ENCODE peak calls at places on chromosomes 6 and 20, in six cellular contexts. N is ascending aorta, Q is fibroblast of mammary gland, O is NT2/D1, A is GM06990, D is mesendoderm. R is an unnamed sample.

GRCh38 chr6:15304337-15305078 is 58.6 kb downstream of the JARID2 start:
- DNase-seq in N (no peak), Q (no peak), O (no peak), A (no peak), D (no peak), R (no peak)

GRCh38 chr6:131638013-131638412 is 911 bp downstream of the ENPP3 start:
- DNase-seq in N (no peak), Q (no peak), O (no peak), A (no peak), D (no peak), R (no peak)

GRCh38 chr6:5813625-5814027 is 193.1 kb downstream of the NRN1 start:
- DNase-seq in N (no peak), Q (no peak), O (no peak), A (no peak), D (no peak), R (no peak)

GRCh38 chr6:124203106-124203811 is 399.6 kb downstream of the NKAIN2 start:
- DNase-seq in N (no peak), Q (peak), O (no peak), A (no peak), D (no peak), R (no peak)

GRCh38 chr6:38169826-38170526 is 350.4 kb downstream of the ZFAND3 start:
- DNase-seq in N (no peak), Q (no peak), O (no peak), A (no peak), D (peak), R (no peak)

GRCh38 chr6:11609324-11610071 is 71.9 kb downstream of the TMEM170B start:
- DNase-seq in N (peak), Q (peak), O (no peak), A (no peak), D (peak), R (peak)

GRCh38 chr6:39886871-39887270 is 47.4 kb downstream of the MOCS1 start:
- DNase-seq in N (no peak), Q (no peak), O (no peak), A (no peak), D (no peak), R (no peak)

GRCh38 chr6:36353411-36353915 is 16.8 kb upstream of the BNIP5 start:
- DNase-seq in N (no peak), Q (peak), O (no peak), A (no peak), D (no peak), R (no peak)

GRCh38 chr20:521860-522259 is 21.7 kb downstream of the CSNK2A1 start:
- DNase-seq in N (no peak), Q (no peak), O (no peak), A (no peak), D (no peak), R (no peak)

GRCh38 chr6:1787894-1788293 is 178.2 kb downstream of the FOXC1 start:
- DNase-seq in N (peak), Q (peak), O (no peak), A (no peak), D (no peak), R (peak)

GRCh38 chr6:32108094-32108627 is 977 bp downstream of the TNXB start:
- DNase-seq in N (peak), Q (peak), O (no peak), A (no peak), D (no peak), R (no peak)

GRCh38 chr6:151341481-151342195 is 49.7 kb downstream of the ZBTB2 start:
- DNase-seq in N (no peak), Q (no peak), O (no peak), A (no peak), D (no peak), R (no peak)

GRCh38 chr20:8518878-8519277 is 386.8 kb downstream of the PLCB1 start:
- DNase-seq in N (no peak), Q (no peak), O (no peak), A (no peak), D (peak), R (no peak)

GRCh38 chr6:89146748-89147715 is 1.2 kb downstream of the PM20D2 start:
- DNase-seq in N (no peak), Q (peak), O (no peak), A (no peak), D (peak), R (peak)

GRCh38 chr6:5151955-5152401 is 66.8 kb downstream of the PPP1R3G start:
- DNase-seq in N (no peak), Q (peak), O (no peak), A (no peak), D (no peak), R (no peak)

GRCh38 chr20:14142964-14143627 is 147.8 kb downstream of the MACROD2 start:
- DNase-seq in N (no peak), Q (peak), O (no peak), A (no peak), D (peak), R (peak)

GRCh38 chr6:53718597-53719460 is 53.3 kb upstream of the KLHL31 start:
- DNase-seq in N (peak), Q (peak), O (peak), A (peak), D (peak), R (no peak)

GRCh38 chr20:57773059-57773815 is 63.4 kb upstream of the PMEPA1 start:
- DNase-seq in N (peak), Q (no peak), O (no peak), A (no peak), D (no peak), R (no peak)

GRCh38 chr6:89559487-89559886 is 79.1 kb downstream of the LYRM2 start:
- DNase-seq in N (no peak), Q (no peak), O (no peak), A (no peak), D (no peak), R (no peak)

GRCh38 chr6:130473886-130474285 is 108.1 kb downstream of the TMEM200A start:
- DNase-seq in N (no peak), Q (peak), O (no peak), A (no peak), D (no peak), R (no peak)

GRCh38 chr6:14975124-14975815 is 270.6 kb upstream of the JARID2 start:
- DNase-seq in N (no peak), Q (peak), O (no peak), A (no peak), D (no peak), R (no peak)

GRCh38 chr6:129112591-129112990 is 229.7 kb downstream of the LAMA2 start:
- DNase-seq in N (no peak), Q (no peak), O (no peak), A (no peak), D (no peak), R (no peak)

GRCh38 chr6:21444861-21445260 is 148.7 kb upstream of the SOX4 start:
- DNase-seq in N (no peak), Q (no peak), O (no peak), A (no peak), D (no peak), R (no peak)

GRCh38 chr20:19381947-19382346 is 169.5 kb downstream of the SLC24A3 start:
- DNase-seq in N (no peak), Q (no peak), O (no peak), A (no peak), D (peak), R (no peak)

GRCh38 chr6:79257381-79258205 is 23.1 kb upstream of the HMGN3 start:
- DNase-seq in N (no peak), Q (peak), O (no peak), A (no peak), D (no peak), R (no peak)

GRCh38 chr6:89239338-89239737 is 22.2 kb upstream of the GABRR1 start:
- DNase-seq in N (no peak), Q (peak), O (no peak), A (no peak), D (peak), R (no peak)

GRCh38 chr6:158516098-158516497 is 43.8 kb upstream of the TMEM181 start:
- DNase-seq in N (no peak), Q (no peak), O (no peak), A (no peak), D (no peak), R (no peak)

GRCh38 chr20:45611054-45611453 is 18.5 kb upstream of the WFDC10A start:
- DNase-seq in N (no peak), Q (peak), O (no peak), A (no peak), D (no peak), R (no peak)

GRCh38 chr20:62643521-62644043 is 1.3 kb downstream of the SLCO4A1 start:
- DNase-seq in N (no peak), Q (peak), O (no peak), A (no peak), D (no peak), R (no peak)

GRCh38 chr6:84193140-84193708 is 34.2 kb downstream of the CEP162 start:
- DNase-seq in N (no peak), Q (peak), O (no peak), A (no peak), D (no peak), R (no peak)

GRCh38 chr6:33078442-33078841 is 2.7 kb downstream of the HLA-DPB1 start:
- DNase-seq in N (no peak), Q (no peak), O (no peak), A (no peak), D (no peak), R (no peak)

GRCh38 chr6:39102024-39102820 is 12.8 kb downstream of the SAYSD1 start:
- DNase-seq in N (no peak), Q (peak), O (no peak), A (peak), D (peak), R (no peak)

GRCh38 chr6:70380259-70380658 is 33.0 kb upstream of the FAM135A start:
- DNase-seq in N (no peak), Q (no peak), O (no peak), A (peak), D (no peak), R (no peak)

GRCh38 chr6:1227600-1227934 is 84.3 kb upstream of the FOXQ1 start:
- DNase-seq in N (no peak), Q (no peak), O (no peak), A (no peak), D (no peak), R (no peak)

GRCh38 chr6:109082178-109082577 is 12.5 kb downstream of the SESN1 start:
- DNase-seq in N (no peak), Q (peak), O (no peak), A (no peak), D (peak), R (no peak)

GRCh38 chr6:109081026-109081425 is 13.6 kb downstream of the SESN1 start:
- DNase-seq in N (no peak), Q (no peak), O (no peak), A (no peak), D (no peak), R (no peak)

GRCh38 chr6:109081516-109081915 is 13.1 kb downstream of the SESN1 start:
- DNase-seq in N (no peak), Q (no peak), O (no peak), A (no peak), D (no peak), R (no peak)

GRCh38 chr6:109079981-109080380 is 14.7 kb downstream of the SESN1 start:
- DNase-seq in N (peak), Q (no peak), O (no peak), A (no peak), D (no peak), R (no peak)

GRCh38 chr6:109083657-109084056 is 11.0 kb downstream of the SESN1 start:
- DNase-seq in N (no peak), Q (no peak), O (no peak), A (no peak), D (no peak), R (no peak)
- H3K4me3 ChIP-seq in N (no peak), Q (no peak), O (no peak), A (no peak), D (no peak), R (no peak)

DNA sequence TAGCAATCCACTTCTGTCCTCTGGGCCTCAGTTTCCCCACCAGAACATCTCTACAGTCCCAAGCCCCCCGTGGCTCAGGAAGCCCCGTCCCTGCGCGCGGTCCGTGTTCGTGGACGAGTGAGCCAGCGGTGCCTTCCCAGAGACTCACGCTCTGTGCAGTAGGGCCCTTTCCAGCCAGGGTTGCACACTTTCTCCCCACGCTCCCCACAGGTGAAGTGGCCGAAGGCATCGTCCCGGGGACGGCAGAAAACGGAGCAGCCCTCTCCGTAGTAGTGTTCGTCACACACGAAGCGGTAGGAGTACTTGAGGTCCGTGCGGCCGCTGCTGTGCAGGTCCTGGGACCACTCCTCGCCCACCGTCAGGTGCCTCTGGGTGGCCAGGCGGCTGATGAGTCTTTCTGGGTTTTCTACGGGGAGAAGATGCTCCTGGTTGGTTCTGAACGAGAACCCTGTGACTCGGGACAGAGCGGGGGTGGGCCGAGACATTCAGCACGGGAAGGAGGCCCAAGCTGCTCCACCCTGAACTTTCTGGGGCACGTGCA is 2.7 kb downstream of the DLL1 start:
- DNase-seq in N (peak), Q (no peak), O (no peak), A (no peak), D (no peak), R (no peak)
- H3K4me3 ChIP-seq in N (no peak), Q (no peak), O (no peak), A (no peak), D (no peak), R (no peak)

DNA sequence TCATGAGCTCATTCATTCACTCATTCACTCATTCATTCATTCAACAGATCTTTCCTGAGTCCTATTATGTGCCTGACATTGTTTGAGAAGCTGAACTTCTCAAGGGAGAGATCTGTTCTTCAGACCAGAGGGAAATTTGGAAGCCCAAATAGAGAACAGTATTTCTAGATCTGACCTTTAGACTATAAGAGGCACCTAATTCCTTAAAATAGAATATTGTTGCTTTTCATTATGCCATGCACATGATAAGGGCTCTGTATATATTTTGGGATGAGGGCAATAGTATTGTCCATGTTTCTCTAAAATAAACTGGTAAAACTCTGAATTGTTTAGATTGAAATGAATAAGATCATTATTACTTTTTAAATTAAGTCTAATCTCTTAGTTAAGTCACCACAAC is 18.6 kb upstream of the DSP start:
- DNase-seq in N (no peak), Q (no peak), O (no peak), A (no peak), D (no peak), R (no peak)
- H3K4me3 ChIP-seq in N (no peak), Q (no peak), O (no peak), A (no peak), D (no peak), R (no peak)

GRCh38 chr20:37954205-37954604 is 51.3 kb downstream of the VSTM2L start:
- DNase-seq in N (no peak), Q (no peak), O (no peak), A (no peak), D (no peak), R (no peak)
- H3K4me3 ChIP-seq in N (no peak), Q (no peak), O (no peak), A (no peak), D (no peak), R (no peak)

GRCh38 chr20:51452734-51453133 is 89.8 kb downstream of the NFATC2 start:
- DNase-seq in N (no peak), Q (no peak), O (no peak), A (no peak), D (no peak), R (no peak)
- H3K4me3 ChIP-seq in N (no peak), Q (no peak), O (no peak), A (no peak), D (no peak), R (no peak)

GRCh38 chr6:157239148-157239547 is 84.2 kb downstream of the TMEM242 start:
- DNase-seq in N (no peak), Q (no peak), O (no peak), A (no peak), D (no peak), R (no peak)

GRCh38 chr6:157241411-157241979 is 81.8 kb downstream of the TMEM242 start:
- DNase-seq in N (no peak), Q (no peak), O (no peak), A (no peak), D (no peak), R (no peak)

GRCh38 chr6:157240960-157241311 is 82.4 kb downstream of the TMEM242 start:
- DNase-seq in N (no peak), Q (no peak), O (no peak), A (no peak), D (no peak), R (no peak)

GRCh38 chr6:157239671-157240058 is 83.7 kb downstream of the TMEM242 start:
- DNase-seq in N (no peak), Q (no peak), O (no peak), A (no peak), D (no peak), R (no peak)

DNA sequence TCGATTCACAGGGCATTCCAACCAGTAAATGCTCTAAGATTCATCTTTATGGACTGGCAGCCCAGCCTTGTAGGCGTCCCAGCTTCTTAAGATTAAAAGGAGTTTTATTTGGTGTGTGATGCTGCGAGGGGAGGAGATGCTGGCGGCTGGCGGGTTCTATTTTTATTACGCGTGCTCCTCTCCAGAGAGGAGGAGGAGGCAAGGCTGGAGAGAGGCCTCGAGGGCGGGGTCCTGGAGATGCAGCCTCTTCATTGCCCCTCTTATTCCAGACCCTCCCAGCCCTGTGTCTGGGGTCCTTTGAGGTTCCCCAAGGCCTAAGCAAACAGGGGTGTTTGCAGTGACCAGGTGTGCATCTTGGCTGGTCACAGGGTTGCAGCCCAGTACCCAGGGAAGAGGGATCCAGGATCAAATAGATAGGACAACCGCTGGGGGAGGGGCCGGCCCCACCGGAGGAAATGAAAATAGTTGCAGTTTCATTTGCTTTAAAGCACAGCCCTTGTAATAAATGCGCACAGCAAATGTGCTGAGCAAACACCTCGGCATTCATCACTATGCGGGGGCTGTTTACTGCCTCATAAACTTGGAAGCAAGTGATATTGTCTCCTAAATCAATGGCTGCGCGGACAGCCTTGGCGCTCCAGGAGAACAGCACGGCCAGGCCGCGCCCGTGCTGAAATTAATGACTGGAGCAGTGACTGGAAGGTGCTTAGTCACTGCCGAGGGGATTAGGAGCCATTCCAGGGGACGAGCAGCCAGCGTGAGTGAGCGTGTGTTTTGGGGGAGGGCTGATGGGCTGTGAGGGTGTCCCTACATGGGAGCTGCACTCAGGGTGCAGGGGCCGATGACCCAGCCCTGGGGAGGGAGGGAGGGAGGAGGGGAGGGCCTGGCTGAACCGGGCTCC is 83.0 kb downstream of the TMEM242 start:
- DNase-seq in N (peak), Q (peak), O (no peak), A (no peak), D (no peak), R (no peak)
- H3K4me3 ChIP-seq in N (peak), Q (peak), O (no peak), A (no peak), D (no peak), R (peak)

GRCh38 chr6:24861934-24862333 is 63.2 kb upstream of the ARMH2 start:
- DNase-seq in N (no peak), Q (no peak), O (no peak), A (peak), D (no peak), R (no peak)
- H3K4me3 ChIP-seq in N (no peak), Q (no peak), O (no peak), A (no peak), D (no peak), R (no peak)

DNA sequence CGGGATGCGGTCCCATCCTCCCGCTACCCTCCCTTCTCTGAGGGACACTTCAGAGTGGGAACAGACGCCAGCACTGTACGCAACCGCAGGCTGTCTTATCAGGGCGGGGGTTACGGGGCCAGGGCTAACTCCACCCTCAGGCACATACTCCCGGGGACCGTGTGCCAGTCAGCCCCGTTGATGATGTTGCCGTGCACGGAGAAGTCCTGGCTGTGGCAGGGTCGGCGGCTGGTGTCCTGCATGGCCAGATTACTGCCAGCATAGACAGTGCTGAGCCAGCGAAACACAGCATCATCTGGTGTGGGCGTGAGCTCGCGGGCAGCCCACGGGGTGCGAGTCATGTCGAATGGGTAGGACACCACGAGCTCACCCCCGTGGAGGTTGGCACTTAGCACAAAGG is 5.0 kb downstream of the CPXM1 start:
- DNase-seq in N (no peak), Q (no peak), O (no peak), A (no peak), D (no peak), R (no peak)
- H3K4me3 ChIP-seq in N (no peak), Q (no peak), O (no peak), A (no peak), D (no peak), R (no peak)

R was measured in retinal pigment epithelial cell.